ENCODE peak calls at places on chromosomes 16 and 17, in six cellular contexts. One of them, this sample, is unnamed.

GRCh38 chr17:45940826-45941225 is 46.5 kb downstream of the MAPT start:
- DNase-seq in ureter: no peak
- DNase-seq in NCI-H510A treated with DMSO at 0.1 percent for 48 hours: no peak
- DNase-seq in stimulated activated CD4-positive, alpha-beta T cell treated with anti-CD3 and anti-CD28 coated beads, Interleukin-12 subunit alpha, Interleukin-12 subunit beta, amount 100 ng/mL, for 24 hours: no peak
- DNase-seq in fibroblast of gingiva: peak; percentile 15
- DNase-seq in NCI-H1048: no peak
- DNase-seq in this sample: no peak

GRCh38 chr16:79170565-79171242 is 429.8 kb downstream of the MAF start:
- DNase-seq in ureter: no peak
- DNase-seq in NCI-H510A treated with DMSO at 0.1 percent for 48 hours: no peak
- DNase-seq in stimulated activated CD4-positive, alpha-beta T cell treated with anti-CD3 and anti-CD28 coated beads, Interleukin-12 subunit alpha, Interleukin-12 subunit beta, amount 100 ng/mL, for 24 hours: no peak
- DNase-seq in fibroblast of gingiva: peak; percentile 3
- DNase-seq in NCI-H1048: no peak
- DNase-seq in this sample: no peak

GRCh38 chr16:10897134-10897533 is 20.1 kb downstream of the CIITA start:
- DNase-seq in ureter: no peak
- DNase-seq in NCI-H510A treated with DMSO at 0.1 percent for 48 hours: no peak
- DNase-seq in stimulated activated CD4-positive, alpha-beta T cell treated with anti-CD3 and anti-CD28 coated beads, Interleukin-12 subunit alpha, Interleukin-12 subunit beta, amount 100 ng/mL, for 24 hours: no peak
- DNase-seq in fibroblast of gingiva: no peak
- DNase-seq in NCI-H1048: no peak
- DNase-seq in this sample: no peak

GRCh38 chr16:27671410-27671809 is 121.5 kb downstream of the KATNIP start:
- DNase-seq in ureter: no peak
- DNase-seq in NCI-H510A treated with DMSO at 0.1 percent for 48 hours: no peak
- DNase-seq in stimulated activated CD4-positive, alpha-beta T cell treated with anti-CD3 and anti-CD28 coated beads, Interleukin-12 subunit alpha, Interleukin-12 subunit beta, amount 100 ng/mL, for 24 hours: no peak
- DNase-seq in fibroblast of gingiva: no peak
- DNase-seq in NCI-H1048: no peak
- DNase-seq in this sample: no peak

GRCh38 chr17:12519956-12520594 is 145.6 kb upstream of the MYOCD start:
- DNase-seq in ureter: no peak
- DNase-seq in NCI-H510A treated with DMSO at 0.1 percent for 48 hours: no peak
- DNase-seq in stimulated activated CD4-positive, alpha-beta T cell treated with anti-CD3 and anti-CD28 coated beads, Interleukin-12 subunit alpha, Interleukin-12 subunit beta, amount 100 ng/mL, for 24 hours: no peak
- DNase-seq in fibroblast of gingiva: peak; percentile 15
- DNase-seq in NCI-H1048: no peak
- DNase-seq in this sample: no peak

GRCh38 chr16:78551487-78552085 is 452.1 kb downstream of the WWOX start:
- DNase-seq in ureter: no peak
- DNase-seq in NCI-H510A treated with DMSO at 0.1 percent for 48 hours: peak; percentile 92
- DNase-seq in stimulated activated CD4-positive, alpha-beta T cell treated with anti-CD3 and anti-CD28 coated beads, Interleukin-12 subunit alpha, Interleukin-12 subunit beta, amount 100 ng/mL, for 24 hours: no peak
- DNase-seq in fibroblast of gingiva: no peak
- DNase-seq in NCI-H1048: no peak
- DNase-seq in this sample: no peak

GRCh38 chr16:21598676-21599157 is 660 bp upstream of the METTL9 start:
- DNase-seq in ureter: no peak
- DNase-seq in NCI-H510A treated with DMSO at 0.1 percent for 48 hours: peak; percentile 51
- DNase-seq in stimulated activated CD4-positive, alpha-beta T cell treated with anti-CD3 and anti-CD28 coated beads, Interleukin-12 subunit alpha, Interleukin-12 subunit beta, amount 100 ng/mL, for 24 hours: peak; percentile 22
- DNase-seq in fibroblast of gingiva: no peak
- DNase-seq in NCI-H1048: no peak
- DNase-seq in this sample: no peak

GRCh38 chr17:75909051-75909811 is 4.5 kb upstream of the MRPL38 start:
- DNase-seq in ureter: no peak
- DNase-seq in NCI-H510A treated with DMSO at 0.1 percent for 48 hours: peak; percentile 95
- DNase-seq in stimulated activated CD4-positive, alpha-beta T cell treated with anti-CD3 and anti-CD28 coated beads, Interleukin-12 subunit alpha, Interleukin-12 subunit beta, amount 100 ng/mL, for 24 hours: no peak
- DNase-seq in fibroblast of gingiva: no peak
- DNase-seq in NCI-H1048: no peak
- DNase-seq in this sample: no peak

GRCh38 chr16:68396481-68396880 is 51.8 kb downstream of the SMPD3 start:
- DNase-seq in ureter: no peak
- DNase-seq in NCI-H510A treated with DMSO at 0.1 percent for 48 hours: peak; percentile 26
- DNase-seq in stimulated activated CD4-positive, alpha-beta T cell treated with anti-CD3 and anti-CD28 coated beads, Interleukin-12 subunit alpha, Interleukin-12 subunit beta, amount 100 ng/mL, for 24 hours: peak; percentile 38
- DNase-seq in fibroblast of gingiva: peak; percentile 32
- DNase-seq in NCI-H1048: no peak
- DNase-seq in this sample: no peak

GRCh38 chr16:15509593-15510520 is 75.5 kb downstream of the BMERB1 start:
- DNase-seq in ureter: no peak
- DNase-seq in NCI-H510A treated with DMSO at 0.1 percent for 48 hours: no peak
- DNase-seq in stimulated activated CD4-positive, alpha-beta T cell treated with anti-CD3 and anti-CD28 coated beads, Interleukin-12 subunit alpha, Interleukin-12 subunit beta, amount 100 ng/mL, for 24 hours: no peak
- DNase-seq in fibroblast of gingiva: no peak
- DNase-seq in NCI-H1048: no peak
- DNase-seq in this sample: no peak

GRCh38 chr16:77385481-77385880 is 49.4 kb downstream of the ADAMTS18 start:
- DNase-seq in ureter: no peak
- DNase-seq in NCI-H510A treated with DMSO at 0.1 percent for 48 hours: no peak
- DNase-seq in stimulated activated CD4-positive, alpha-beta T cell treated with anti-CD3 and anti-CD28 coated beads, Interleukin-12 subunit alpha, Interleukin-12 subunit beta, amount 100 ng/mL, for 24 hours: no peak
- DNase-seq in fibroblast of gingiva: no peak
- DNase-seq in NCI-H1048: no peak
- DNase-seq in this sample: no peak

GRCh38 chr17:50834786-50835562 is 412 bp upstream of the WFIKKN2 start:
- DNase-seq in ureter: no peak
- DNase-seq in NCI-H510A treated with DMSO at 0.1 percent for 48 hours: no peak
- DNase-seq in stimulated activated CD4-positive, alpha-beta T cell treated with anti-CD3 and anti-CD28 coated beads, Interleukin-12 subunit alpha, Interleukin-12 subunit beta, amount 100 ng/mL, for 24 hours: no peak
- DNase-seq in fibroblast of gingiva: peak; percentile 11
- DNase-seq in NCI-H1048: no peak
- DNase-seq in this sample: no peak

GRCh38 chr16:88456356-88457292 is 3.5 kb downstream of the ZFPM1 start:
- DNase-seq in ureter: no peak
- DNase-seq in NCI-H510A treated with DMSO at 0.1 percent for 48 hours: no peak
- DNase-seq in stimulated activated CD4-positive, alpha-beta T cell treated with anti-CD3 and anti-CD28 coated beads, Interleukin-12 subunit alpha, Interleukin-12 subunit beta, amount 100 ng/mL, for 24 hours: peak; percentile 62
- DNase-seq in fibroblast of gingiva: no peak
- DNase-seq in NCI-H1048: no peak
- DNase-seq in this sample: no peak

GRCh38 chr16:17447273-17447672 is 23.5 kb downstream of the XYLT1 start:
- DNase-seq in ureter: no peak
- DNase-seq in NCI-H510A treated with DMSO at 0.1 percent for 48 hours: no peak
- DNase-seq in stimulated activated CD4-positive, alpha-beta T cell treated with anti-CD3 and anti-CD28 coated beads, Interleukin-12 subunit alpha, Interleukin-12 subunit beta, amount 100 ng/mL, for 24 hours: no peak
- DNase-seq in fibroblast of gingiva: no peak
- DNase-seq in NCI-H1048: no peak
- DNase-seq in this sample: no peak

GRCh38 chr17:43880420-43880991 is 26.8 kb downstream of the MPP2 start:
- DNase-seq in ureter: no peak
- DNase-seq in NCI-H510A treated with DMSO at 0.1 percent for 48 hours: no peak
- DNase-seq in stimulated activated CD4-positive, alpha-beta T cell treated with anti-CD3 and anti-CD28 coated beads, Interleukin-12 subunit alpha, Interleukin-12 subunit beta, amount 100 ng/mL, for 24 hours: peak; percentile 33
- DNase-seq in fibroblast of gingiva: no peak
- DNase-seq in NCI-H1048: peak; percentile 13
- DNase-seq in this sample: peak; percentile 65

GRCh38 chr17:75552847-75553552 is 27.5 kb downstream of the LLGL2 start:
- DNase-seq in ureter: no peak
- DNase-seq in NCI-H510A treated with DMSO at 0.1 percent for 48 hours: no peak
- DNase-seq in stimulated activated CD4-positive, alpha-beta T cell treated with anti-CD3 and anti-CD28 coated beads, Interleukin-12 subunit alpha, Interleukin-12 subunit beta, amount 100 ng/mL, for 24 hours: no peak
- DNase-seq in fibroblast of gingiva: no peak
- DNase-seq in NCI-H1048: no peak
- DNase-seq in this sample: no peak

GRCh38 chr17:16924701-16925440 is 47.0 kb downstream of the TNFRSF13B start:
- DNase-seq in ureter: no peak
- DNase-seq in NCI-H510A treated with DMSO at 0.1 percent for 48 hours: no peak
- DNase-seq in stimulated activated CD4-positive, alpha-beta T cell treated with anti-CD3 and anti-CD28 coated beads, Interleukin-12 subunit alpha, Interleukin-12 subunit beta, amount 100 ng/mL, for 24 hours: no peak
- DNase-seq in fibroblast of gingiva: no peak
- DNase-seq in NCI-H1048: no peak
- DNase-seq in this sample: no peak

GRCh38 chr16:65731840-65732239 is 610.0 kb upstream of the CDH11 start:
- DNase-seq in ureter: no peak
- DNase-seq in NCI-H510A treated with DMSO at 0.1 percent for 48 hours: no peak
- DNase-seq in stimulated activated CD4-positive, alpha-beta T cell treated with anti-CD3 and anti-CD28 coated beads, Interleukin-12 subunit alpha, Interleukin-12 subunit beta, amount 100 ng/mL, for 24 hours: no peak
- DNase-seq in fibroblast of gingiva: no peak
- DNase-seq in NCI-H1048: no peak
- DNase-seq in this sample: no peak

GRCh38 chr16:89149386-89149785 is 22.2 kb upstream of the CDH15 start:
- DNase-seq in ureter: no peak
- DNase-seq in NCI-H510A treated with DMSO at 0.1 percent for 48 hours: no peak
- DNase-seq in stimulated activated CD4-positive, alpha-beta T cell treated with anti-CD3 and anti-CD28 coated beads, Interleukin-12 subunit alpha, Interleukin-12 subunit beta, amount 100 ng/mL, for 24 hours: no peak
- DNase-seq in fibroblast of gingiva: no peak
- DNase-seq in NCI-H1048: no peak
- DNase-seq in this sample: no peak

GRCh38 chr16:30949655-30950515 is 1.0 kb downstream of the ORAI3 start:
- DNase-seq in ureter: peak; percentile 92
- DNase-seq in NCI-H510A treated with DMSO at 0.1 percent for 48 hours: peak; percentile 51
- DNase-seq in stimulated activated CD4-positive, alpha-beta T cell treated with anti-CD3 and anti-CD28 coated beads, Interleukin-12 subunit alpha, Interleukin-12 subunit beta, amount 100 ng/mL, for 24 hours: peak; percentile 41
- DNase-seq in fibroblast of gingiva: peak; percentile 90
- DNase-seq in NCI-H1048: no peak
- DNase-seq in this sample: no peak

GRCh38 chr16:66662445-66663194 is 33.9 kb downstream of the CMTM4 start:
- DNase-seq in ureter: peak; percentile 13
- DNase-seq in NCI-H510A treated with DMSO at 0.1 percent for 48 hours: peak; percentile 12
- DNase-seq in stimulated activated CD4-positive, alpha-beta T cell treated with anti-CD3 and anti-CD28 coated beads, Interleukin-12 subunit alpha, Interleukin-12 subunit beta, amount 100 ng/mL, for 24 hours: no peak
- DNase-seq in fibroblast of gingiva: peak; percentile 33
- DNase-seq in NCI-H1048: no peak
- DNase-seq in this sample: no peak

GRCh38 chr17:40497704-40498103 is 3.7 kb downstream of the TNS4 start:
- DNase-seq in ureter: no peak
- DNase-seq in NCI-H510A treated with DMSO at 0.1 percent for 48 hours: no peak
- DNase-seq in stimulated activated CD4-positive, alpha-beta T cell treated with anti-CD3 and anti-CD28 coated beads, Interleukin-12 subunit alpha, Interleukin-12 subunit beta, amount 100 ng/mL, for 24 hours: no peak
- DNase-seq in fibroblast of gingiva: peak; percentile 78
- DNase-seq in NCI-H1048: no peak
- DNase-seq in this sample: no peak

GRCh38 chr17:82098939-82099765 is 1.1 kb upstream of the FASN start:
- DNase-seq in ureter: no peak
- DNase-seq in NCI-H510A treated with DMSO at 0.1 percent for 48 hours: no peak
- DNase-seq in stimulated activated CD4-positive, alpha-beta T cell treated with anti-CD3 and anti-CD28 coated beads, Interleukin-12 subunit alpha, Interleukin-12 subunit beta, amount 100 ng/mL, for 24 hours: no peak
- DNase-seq in fibroblast of gingiva: no peak
- DNase-seq in NCI-H1048: no peak
- DNase-seq in this sample: no peak

GRCh38 chr17:42853004-42853403 is 2.0 kb downstream of the AOC3 start:
- DNase-seq in ureter: no peak
- DNase-seq in NCI-H510A treated with DMSO at 0.1 percent for 48 hours: no peak
- DNase-seq in stimulated activated CD4-positive, alpha-beta T cell treated with anti-CD3 and anti-CD28 coated beads, Interleukin-12 subunit alpha, Interleukin-12 subunit beta, amount 100 ng/mL, for 24 hours: no peak
- DNase-seq in fibroblast of gingiva: no peak
- DNase-seq in NCI-H1048: no peak
- DNase-seq in this sample: no peak

GRCh38 chr17:1177099-1177996 is 2.4 kb downstream of the ABR start:
- DNase-seq in ureter: no peak
- DNase-seq in NCI-H510A treated with DMSO at 0.1 percent for 48 hours: no peak
- DNase-seq in stimulated activated CD4-positive, alpha-beta T cell treated with anti-CD3 and anti-CD28 coated beads, Interleukin-12 subunit alpha, Interleukin-12 subunit beta, amount 100 ng/mL, for 24 hours: no peak
- DNase-seq in fibroblast of gingiva: peak; percentile 21
- DNase-seq in NCI-H1048: no peak
- DNase-seq in this sample: no peak

GRCh38 chr17:27873746-27874145 is 19.4 kb downstream of the LYRM9 start:
- DNase-seq in ureter: no peak
- DNase-seq in NCI-H510A treated with DMSO at 0.1 percent for 48 hours: no peak
- DNase-seq in stimulated activated CD4-positive, alpha-beta T cell treated with anti-CD3 and anti-CD28 coated beads, Interleukin-12 subunit alpha, Interleukin-12 subunit beta, amount 100 ng/mL, for 24 hours: no peak
- DNase-seq in fibroblast of gingiva: no peak
- DNase-seq in NCI-H1048: no peak
- DNase-seq in this sample: no peak

GRCh38 chr16:83552193-83552592 is 255.6 kb upstream of the HSBP1 start:
- DNase-seq in ureter: no peak
- DNase-seq in NCI-H510A treated with DMSO at 0.1 percent for 48 hours: no peak
- DNase-seq in stimulated activated CD4-positive, alpha-beta T cell treated with anti-CD3 and anti-CD28 coated beads, Interleukin-12 subunit alpha, Interleukin-12 subunit beta, amount 100 ng/mL, for 24 hours: no peak
- DNase-seq in fibroblast of gingiva: no peak
- DNase-seq in NCI-H1048: no peak
- DNase-seq in this sample: no peak